ENCODE peak calls at places on chromosomes 5 and 9, in nine cellular contexts. One of them, this sample, is unnamed.

GRCh38 chr5:174493536-174493935 is 230.8 kb upstream of the MSX2 start:
- DNase-seq in GM12878: no peak
- DNase-seq in HepG2: no peak
- DNase-seq in prostate gland: no peak
- DNase-seq in A549: no peak
- DNase-seq in HFFc6: no peak
- DNase-seq in progenitor cell of endocrine pancreas: no peak
- DNase-seq in uterus: no peak
- DNase-seq in fibroblast of the aortic adventitia: no peak
- DNase-seq in this sample: no peak

GRCh38 chr9:3237121-3237520 is 288.7 kb downstream of the RFX3 start:
- DNase-seq in GM12878: no peak
- DNase-seq in HepG2: no peak
- DNase-seq in prostate gland: no peak
- DNase-seq in A549: no peak
- DNase-seq in HFFc6: no peak
- DNase-seq in progenitor cell of endocrine pancreas: no peak
- DNase-seq in uterus: no peak
- DNase-seq in fibroblast of the aortic adventitia: no peak
- DNase-seq in this sample: no peak

GRCh38 chr5:171570244-171570819 is 150.9 kb downstream of the FGF18 start:
- DNase-seq in GM12878: no peak
- DNase-seq in HepG2: no peak
- DNase-seq in prostate gland: no peak
- DNase-seq in A549: no peak
- DNase-seq in HFFc6: no peak
- DNase-seq in progenitor cell of endocrine pancreas: no peak
- DNase-seq in uterus: no peak
- DNase-seq in fibroblast of the aortic adventitia: peak
- DNase-seq in this sample: no peak

GRCh38 chr9:503881-504852 is 289.5 kb downstream of the DOCK8 start:
- DNase-seq in GM12878: no peak
- DNase-seq in HepG2: peak
- DNase-seq in prostate gland: peak
- DNase-seq in A549: peak
- DNase-seq in HFFc6: no peak
- DNase-seq in progenitor cell of endocrine pancreas: peak
- DNase-seq in uterus: peak
- DNase-seq in fibroblast of the aortic adventitia: peak
- DNase-seq in this sample: peak

GRCh38 chr9:114386361-114386885 is 1.4 kb downstream of the AKNA start:
- DNase-seq in GM12878: no peak
- DNase-seq in HepG2: no peak
- DNase-seq in prostate gland: no peak
- DNase-seq in A549: no peak
- DNase-seq in HFFc6: no peak
- DNase-seq in progenitor cell of endocrine pancreas: no peak
- DNase-seq in uterus: no peak
- DNase-seq in fibroblast of the aortic adventitia: no peak
- DNase-seq in this sample: no peak

GRCh38 chr5:79759436-79759835 is 69.8 kb downstream of the CMYA5 start:
- DNase-seq in GM12878: no peak
- DNase-seq in HepG2: no peak
- DNase-seq in prostate gland: no peak
- DNase-seq in A549: no peak
- DNase-seq in HFFc6: peak
- DNase-seq in progenitor cell of endocrine pancreas: no peak
- DNase-seq in uterus: no peak
- DNase-seq in fibroblast of the aortic adventitia: peak
- DNase-seq in this sample: no peak

GRCh38 chr5:134784946-134785620 is 26.5 kb downstream of the DDX46 start:
- DNase-seq in GM12878: no peak
- DNase-seq in HepG2: no peak
- DNase-seq in prostate gland: no peak
- DNase-seq in A549: no peak
- DNase-seq in HFFc6: peak
- DNase-seq in progenitor cell of endocrine pancreas: no peak
- DNase-seq in uterus: no peak
- DNase-seq in fibroblast of the aortic adventitia: peak
- DNase-seq in this sample: no peak

GRCh38 chr5:34511915-34512314 is 144.2 kb upstream of the RAI14 start:
- DNase-seq in GM12878: no peak
- DNase-seq in HepG2: no peak
- DNase-seq in prostate gland: peak
- DNase-seq in A549: no peak
- DNase-seq in HFFc6: no peak
- DNase-seq in progenitor cell of endocrine pancreas: no peak
- DNase-seq in uterus: peak
- DNase-seq in fibroblast of the aortic adventitia: peak
- DNase-seq in this sample: no peak

GRCh38 chr5:175365866-175366265 is 78.1 kb downstream of the DRD1 start:
- DNase-seq in GM12878: no peak
- DNase-seq in HepG2: no peak
- DNase-seq in prostate gland: no peak
- DNase-seq in A549: no peak
- DNase-seq in HFFc6: no peak
- DNase-seq in progenitor cell of endocrine pancreas: no peak
- DNase-seq in uterus: no peak
- DNase-seq in fibroblast of the aortic adventitia: no peak
- DNase-seq in this sample: no peak

DNA sequence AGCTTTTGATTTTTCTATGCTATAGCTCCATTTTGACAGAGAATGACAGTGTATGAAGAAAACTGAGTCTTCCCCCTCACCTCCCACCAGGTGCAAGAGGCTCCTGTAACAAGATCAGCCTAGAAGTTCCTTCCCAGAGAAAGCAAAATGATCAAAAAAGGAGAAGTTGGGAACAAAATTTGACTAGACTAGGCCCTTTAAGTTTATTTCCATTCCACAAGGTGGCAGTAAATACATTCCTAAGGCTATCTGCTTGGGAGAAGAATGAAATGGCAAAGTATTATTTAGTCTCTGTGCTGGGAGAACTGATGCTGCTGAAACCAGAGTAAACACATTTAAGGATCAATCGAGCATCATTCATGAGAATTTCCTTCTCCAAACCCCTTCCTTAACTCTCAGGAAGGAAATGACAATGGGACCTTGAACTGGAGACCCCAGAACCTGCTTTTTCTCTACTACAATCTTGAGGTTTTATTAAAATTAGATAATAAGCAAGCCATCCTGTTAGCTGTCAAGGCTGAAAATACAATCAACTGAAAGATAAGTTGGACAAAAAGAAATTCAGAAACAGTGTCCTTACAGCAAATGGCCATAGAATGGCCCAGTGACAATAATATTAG is 133.1 kb upstream of the TUT7 start:
- DNase-seq in GM12878: no peak
- DNase-seq in HepG2: peak
- DNase-seq in prostate gland: no peak
- DNase-seq in A549: peak
- DNase-seq in HFFc6: peak
- DNase-seq in progenitor cell of endocrine pancreas: no peak
- DNase-seq in uterus: no peak
- DNase-seq in fibroblast of the aortic adventitia: peak
- DNase-seq in this sample: no peak
- TF ChIP-seq CTCF in GM12878: peak
- TF ChIP-seq CTCF in HepG2: peak
- TF ChIP-seq CTCF in prostate gland: peak
- TF ChIP-seq CTCF in A549: peak
- TF ChIP-seq CTCF in HFFc6: peak
- TF ChIP-seq CTCF in progenitor cell of endocrine pancreas: peak
- TF ChIP-seq CTCF in uterus: peak
- TF ChIP-seq CTCF in fibroblast of the aortic adventitia: peak
- TF ChIP-seq CTCF in this sample: peak

GRCh38 chr9:109755040-109755439 is 25.0 kb upstream of the PALM2AKAP2 start:
- DNase-seq in GM12878: no peak
- DNase-seq in HepG2: no peak
- DNase-seq in prostate gland: no peak
- DNase-seq in A549: no peak
- DNase-seq in HFFc6: no peak
- DNase-seq in progenitor cell of endocrine pancreas: no peak
- DNase-seq in uterus: no peak
- DNase-seq in fibroblast of the aortic adventitia: no peak
- DNase-seq in this sample: no peak

GRCh38 chr9:109753308-109753707 is 26.7 kb upstream of the PALM2AKAP2 start:
- DNase-seq in GM12878: no peak
- DNase-seq in HepG2: no peak
- DNase-seq in prostate gland: no peak
- DNase-seq in A549: no peak
- DNase-seq in HFFc6: no peak
- DNase-seq in progenitor cell of endocrine pancreas: no peak
- DNase-seq in uterus: no peak
- DNase-seq in fibroblast of the aortic adventitia: no peak
- DNase-seq in this sample: no peak

GRCh38 chr9:109745335-109746283 is 34.4 kb upstream of the PALM2AKAP2 start:
- DNase-seq in GM12878: no peak
- DNase-seq in HepG2: no peak
- DNase-seq in prostate gland: peak
- DNase-seq in A549: no peak
- DNase-seq in HFFc6: no peak
- DNase-seq in progenitor cell of endocrine pancreas: no peak
- DNase-seq in uterus: peak
- DNase-seq in fibroblast of the aortic adventitia: peak
- DNase-seq in this sample: no peak

DNA sequence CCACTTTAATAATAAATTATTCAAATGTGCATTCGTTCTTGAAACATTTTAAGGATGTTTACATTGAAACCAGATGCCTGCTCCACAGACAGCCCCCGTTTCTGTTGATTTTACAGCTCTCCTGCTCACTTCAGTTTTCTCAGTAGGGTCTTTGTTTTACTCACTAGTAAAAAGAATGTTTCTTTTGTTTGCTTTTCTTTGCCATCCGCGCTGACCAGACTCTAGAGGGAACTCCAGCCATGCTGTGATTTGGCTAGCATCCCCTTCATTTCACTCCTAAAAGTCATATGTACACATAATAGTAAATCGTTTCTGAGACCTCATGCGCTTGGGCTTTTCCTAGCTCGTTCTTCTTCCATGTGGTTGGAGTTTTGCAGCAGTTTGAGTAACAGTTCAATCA is 28.7 kb upstream of the PALM2AKAP2 start:
- DNase-seq in GM12878: no peak
- DNase-seq in HepG2: peak
- DNase-seq in prostate gland: no peak
- DNase-seq in A549: no peak
- DNase-seq in HFFc6: no peak
- DNase-seq in progenitor cell of endocrine pancreas: no peak
- DNase-seq in uterus: no peak
- DNase-seq in fibroblast of the aortic adventitia: no peak
- DNase-seq in this sample: no peak
- TF ChIP-seq CTCF in GM12878: no peak
- TF ChIP-seq CTCF in HepG2: no peak
- TF ChIP-seq CTCF in prostate gland: no peak
- TF ChIP-seq CTCF in A549: no peak
- TF ChIP-seq CTCF in HFFc6: no peak
- TF ChIP-seq CTCF in progenitor cell of endocrine pancreas: no peak
- TF ChIP-seq CTCF in uterus: no peak
- TF ChIP-seq CTCF in fibroblast of the aortic adventitia: no peak
- TF ChIP-seq CTCF in this sample: no peak

GRCh38 chr5:149543361-149544198 is 7.7 kb downstream of the CSNK1A1 start:
- DNase-seq in GM12878: no peak
- DNase-seq in HepG2: no peak
- DNase-seq in prostate gland: no peak
- DNase-seq in A549: no peak
- DNase-seq in HFFc6: no peak
- DNase-seq in progenitor cell of endocrine pancreas: no peak
- DNase-seq in uterus: no peak
- DNase-seq in fibroblast of the aortic adventitia: peak
- DNase-seq in this sample: no peak

GRCh38 chr5:149540098-149540497 is 11.1 kb downstream of the CSNK1A1 start:
- DNase-seq in GM12878: no peak
- DNase-seq in HepG2: no peak
- DNase-seq in prostate gland: no peak
- DNase-seq in A549: no peak
- DNase-seq in HFFc6: no peak
- DNase-seq in progenitor cell of endocrine pancreas: no peak
- DNase-seq in uterus: no peak
- DNase-seq in fibroblast of the aortic adventitia: no peak
- DNase-seq in this sample: no peak

GRCh38 chr5:149544199-149544472 is 7.1 kb downstream of the CSNK1A1 start:
- DNase-seq in GM12878: no peak
- DNase-seq in HepG2: no peak
- DNase-seq in prostate gland: no peak
- DNase-seq in A549: no peak
- DNase-seq in HFFc6: no peak
- DNase-seq in progenitor cell of endocrine pancreas: no peak
- DNase-seq in uterus: no peak
- DNase-seq in fibroblast of the aortic adventitia: no peak
- DNase-seq in this sample: no peak

GRCh38 chr5:149545327-149545726 is 5.9 kb downstream of the CSNK1A1 start:
- DNase-seq in GM12878: no peak
- DNase-seq in HepG2: no peak
- DNase-seq in prostate gland: no peak
- DNase-seq in A549: no peak
- DNase-seq in HFFc6: no peak
- DNase-seq in progenitor cell of endocrine pancreas: no peak
- DNase-seq in uterus: no peak
- DNase-seq in fibroblast of the aortic adventitia: no peak
- DNase-seq in this sample: no peak

GRCh38 chr5:149541893-149542292 is 9.3 kb downstream of the CSNK1A1 start:
- DNase-seq in GM12878: no peak
- DNase-seq in HepG2: no peak
- DNase-seq in prostate gland: no peak
- DNase-seq in A549: no peak
- DNase-seq in HFFc6: no peak
- DNase-seq in progenitor cell of endocrine pancreas: no peak
- DNase-seq in uterus: no peak
- DNase-seq in fibroblast of the aortic adventitia: no peak
- DNase-seq in this sample: no peak
- TF ChIP-seq CTCF in GM12878: no peak
- TF ChIP-seq CTCF in HepG2: no peak
- TF ChIP-seq CTCF in prostate gland: no peak
- TF ChIP-seq CTCF in A549: no peak
- TF ChIP-seq CTCF in HFFc6: no peak
- TF ChIP-seq CTCF in progenitor cell of endocrine pancreas: no peak
- TF ChIP-seq CTCF in uterus: no peak
- TF ChIP-seq CTCF in fibroblast of the aortic adventitia: no peak
- TF ChIP-seq CTCF in this sample: no peak

DNA sequence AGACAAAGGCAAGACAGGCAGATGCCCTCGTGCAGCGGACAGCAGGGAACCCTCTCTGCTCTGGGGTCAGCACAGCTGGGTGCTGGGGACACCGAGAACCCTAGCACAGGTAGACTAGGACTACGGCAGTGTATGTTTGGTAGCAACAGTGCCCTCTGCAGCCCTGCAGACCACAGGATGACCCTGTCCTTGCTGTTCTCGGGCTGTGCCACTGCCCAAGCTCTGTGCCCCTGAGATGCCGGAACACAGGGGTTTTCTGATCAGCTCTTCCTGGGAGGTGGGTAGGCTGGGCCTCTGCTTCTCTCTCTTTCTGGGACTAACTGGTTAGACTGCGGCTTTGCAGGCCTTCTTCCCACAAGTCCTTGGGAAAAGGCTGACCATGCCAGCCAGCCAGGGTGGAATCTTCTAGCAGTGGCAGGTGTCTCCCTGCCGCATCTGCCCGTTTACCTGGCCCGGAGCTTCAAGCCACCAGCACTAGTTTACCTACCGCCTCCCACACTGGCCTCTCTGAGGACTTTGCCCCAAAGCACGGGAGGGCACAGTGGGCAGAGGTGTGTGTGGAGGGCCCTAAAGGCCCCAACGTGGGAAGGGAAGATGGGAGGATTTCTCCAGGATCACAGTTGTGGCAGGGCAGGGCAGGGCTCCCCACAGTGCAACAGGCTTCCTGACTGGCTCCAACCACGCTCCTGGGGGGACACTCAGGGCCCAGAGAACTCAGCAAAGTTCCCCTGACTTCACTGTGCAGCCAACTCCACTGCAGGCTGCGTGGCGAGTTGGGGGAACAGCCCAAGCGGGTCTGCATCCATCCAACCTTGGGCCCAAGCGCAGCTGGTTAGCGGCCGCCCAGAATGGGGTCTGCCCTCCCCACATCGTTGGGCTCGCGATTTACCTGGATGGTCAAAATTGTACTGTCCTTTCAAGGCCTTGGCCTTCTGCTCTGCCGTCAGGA is 1.2 kb downstream of the UCK1 start:
- DNase-seq in GM12878: no peak
- DNase-seq in HepG2: no peak
- DNase-seq in prostate gland: no peak
- DNase-seq in A549: no peak
- DNase-seq in HFFc6: no peak
- DNase-seq in progenitor cell of endocrine pancreas: no peak
- DNase-seq in uterus: no peak
- DNase-seq in fibroblast of the aortic adventitia: no peak
- DNase-seq in this sample: no peak
- TF ChIP-seq CTCF in GM12878: no peak
- TF ChIP-seq CTCF in HepG2: peak
- TF ChIP-seq CTCF in prostate gland: no peak
- TF ChIP-seq CTCF in A549: no peak
- TF ChIP-seq CTCF in HFFc6: no peak
- TF ChIP-seq CTCF in progenitor cell of endocrine pancreas: no peak
- TF ChIP-seq CTCF in uterus: no peak
- TF ChIP-seq CTCF in fibroblast of the aortic adventitia: no peak
- TF ChIP-seq CTCF in this sample: no peak